ENCODE peak calls at places on chromosomes 12 and 14, in five cellular contexts. X, F, D, I and S are unnamed samples.

GRCh38 chr14:101102875-101103274 is 199.4 kb upstream of the RTL1 start:
- DNase-seq in I (peak), X (peak), D (no peak), F (no peak), S (peak)

GRCh38 chr12:91680864-91681263 is 464.8 kb downstream of the BTG1 start:
- DNase-seq in X (no peak), I (no peak), D (no peak), F (no peak), S (no peak)

GRCh38 chr14:31944256-31945073 is 132.6 kb upstream of the ARHGAP5 start:
- DNase-seq in I (no peak), D (peak), F (no peak), X (no peak), S (no peak)

GRCh38 chr12:11621797-11622423 is 27.6 kb upstream of the ETV6 start:
- DNase-seq in X (no peak), F (no peak), D (peak), I (no peak), S (peak)

GRCh38 chr12:31325524-31325875 is 450 bp downstream of the SINHCAF start:
- DNase-seq in F (no peak), D (no peak), I (no peak), X (no peak), S (no peak)

GRCh38 chr12:123050331-123050809 is 69.9 kb downstream of the ARL6IP4 start:
- DNase-seq in F (no peak), D (no peak), X (no peak), I (peak), S (peak)

GRCh38 chr12:48132826-48133225 is 13.7 kb downstream of the PFKM start:
- DNase-seq in D (no peak), F (no peak), I (no peak), X (no peak), S (no peak)

GRCh38 chr12:5592313-5592712 is 160.4 kb downstream of the NTF3 start:
- DNase-seq in F (no peak), X (no peak), I (no peak), D (no peak), S (no peak)

GRCh38 chr14:103889313-103890051 is 38.8 kb upstream of the TDRD9 start:
- DNase-seq in I (peak), F (no peak), D (no peak), X (no peak), S (peak)

GRCh38 chr14:74064883-74065282 is 19.4 kb downstream of the ALDH6A1 start:
- DNase-seq in I (no peak), X (no peak), D (no peak), F (no peak), S (no peak)

GRCh38 chr14:21160061-21160610 is 4.3 kb upstream of the OR5AU1 start:
- DNase-seq in X (no peak), D (no peak), I (no peak), F (no peak), S (no peak)

GRCh38 chr14:24058260-24058950 is 6.6 kb downstream of the CARMIL3 start:
- DNase-seq in I (peak), D (peak), X (peak), F (peak), S (peak)

GRCh38 chr12:91219511-91219910 is 36.9 kb upstream of the DCN start:
- DNase-seq in X (no peak), D (no peak), I (peak), F (no peak), S (no peak)

GRCh38 chr12:132559652-132560420 is 50.5 kb downstream of the LRCOL1 start:
- DNase-seq in F (peak), X (no peak), D (peak), I (peak), S (peak)

GRCh38 chr12:61667676-61668075 is 592.5 kb upstream of the USP15 start:
- DNase-seq in D (no peak), I (no peak), X (no peak), F (no peak), S (no peak)

GRCh38 chr12:108374596-108375320 is 35.6 kb upstream of the CMKLR1 start:
- DNase-seq in F (no peak), X (no peak), I (no peak), D (no peak), S (no peak)

GRCh38 chr12:104604995-104605675 is 148.4 kb downstream of the CHST11 start:
- DNase-seq in D (no peak), F (peak), X (no peak), I (no peak), S (peak)

GRCh38 chr14:73393375-73393774 is 65.0 kb downstream of the NUMB start:
- DNase-seq in F (no peak), X (no peak), I (no peak), D (no peak), S (no peak)

GRCh38 chr14:55427439-55427838 is 13.0 kb downstream of the TBPL2 start:
- DNase-seq in X (no peak), F (no peak), D (no peak), I (no peak), S (no peak)

GRCh38 chr12:1644523-1645438 is 15.8 kb downstream of the WNT5B start:
- DNase-seq in X (peak), D (no peak), I (peak), F (no peak), S (peak)

GRCh38 chr14:75188520-75189267 is 12.3 kb upstream of the TMED10 start:
- DNase-seq in F (no peak), D (no peak), X (no peak), I (no peak), S (peak)

GRCh38 chr12:58540480-58541299 is 379.6 kb downstream of the LRIG3 start:
- DNase-seq in I (peak), X (peak), F (peak), D (peak), S (peak)

GRCh38 chr14:104307627-104308401 is 169.4 kb downstream of the KIF26A start:
- DNase-seq in F (no peak), D (no peak), I (no peak), X (no peak), S (no peak)

GRCh38 chr12:1592444-1593231 is 1.7 kb downstream of the FBXL14 start:
- DNase-seq in X (no peak), I (peak), D (peak), F (peak), S (peak)

GRCh38 chr14:30270200-30271161 is 288.5 kb upstream of the G2E3 start:
- DNase-seq in F (peak), I (peak), D (peak), X (peak), S (peak)

GRCh38 chr12:88854260-88854659 is 274.0 kb upstream of the KITLG start:
- DNase-seq in D (no peak), X (no peak), F (no peak), I (peak), S (no peak)

GRCh38 chr14:96617635-96618034 is 115.5 kb downstream of the PAPOLA start:
- DNase-seq in D (no peak), I (no peak), F (no peak), X (no peak), S (no peak)

GRCh38 chr14:97796511-97796910 is 999.3 kb downstream of the VRK1 start:
- DNase-seq in F (no peak), I (no peak), X (no peak), D (no peak), S (no peak)

GRCh38 chr12:41277019-41277770 is 89.1 kb downstream of the PDZRN4 start:
- DNase-seq in D (peak), I (peak), X (no peak), F (peak), S (peak)

GRCh38 chr14:52558688-52559087 is 6.1 kb downstream of the GPR137C start:
- DNase-seq in D (no peak), X (no peak), I (no peak), F (no peak), S (no peak)